ENCODE peak calls at places on chromosome 2, in ten cellular contexts. K, G, O, D, Z, X, B, U, I and S are unnamed samples.

GRCh38 chr2:64731306-64731654 is 77.6 kb upstream of the SERTAD2 start:
- DNase-seq in K (no peak), G (no peak), O (no peak), D (no peak), Z (no peak), X (no peak), B (no peak), U (no peak), I (no peak), S (no peak)

GRCh38 chr2:161161074-161161577 is 898 bp downstream of the TANK start:
- DNase-seq in K (no peak), G (no peak), O (no peak), D (no peak), Z (no peak), X (no peak), B (no peak), U (no peak), I (peak), S (no peak)

GRCh38 chr2:187349328-187349944 is 98.6 kb downstream of the CALCRL start:
- DNase-seq in K (peak), G (no peak), O (no peak), D (no peak), Z (no peak), X (no peak), B (peak), U (no peak), I (no peak), S (no peak)

GRCh38 chr2:184577741-184578140 is 20.6 kb upstream of the ZNF804A start:
- DNase-seq in K (no peak), G (no peak), O (no peak), D (no peak), Z (no peak), X (no peak), B (no peak), U (no peak), I (no peak), S (no peak)

GRCh38 chr2:143629344-143629743 is 500.1 kb downstream of the ARHGAP15 start:
- DNase-seq in K (peak), G (peak), O (no peak), D (peak), Z (no peak), X (no peak), B (no peak), U (no peak), I (no peak), S (peak)

GRCh38 chr2:232489516-232490220 is 2.0 kb upstream of the ECEL1 start:
- DNase-seq in K (no peak), G (no peak), O (no peak), D (no peak), Z (no peak), X (no peak), B (no peak), U (no peak), I (no peak), S (no peak)

GRCh38 chr2:174337337-174338154 is 2.8 kb downstream of the SP9 start:
- DNase-seq in K (peak), G (peak), O (peak), D (no peak), Z (no peak), X (no peak), B (peak), U (no peak), I (peak), S (no peak)

GRCh38 chr2:10771786-10772185 is 40.8 kb downstream of the PDIA6 start:
- DNase-seq in K (no peak), G (no peak), O (no peak), D (no peak), Z (no peak), X (no peak), B (no peak), U (no peak), I (no peak), S (no peak)

GRCh38 chr2:118021361-118021760 is 7.5 kb upstream of the CCDC93 start:
- DNase-seq in K (no peak), G (no peak), O (no peak), D (no peak), Z (no peak), X (no peak), B (no peak), U (no peak), I (no peak), S (no peak)

GRCh38 chr2:239994086-239994485 is 31.1 kb downstream of the NDUFA10 start:
- DNase-seq in K (no peak), G (no peak), O (no peak), D (no peak), Z (no peak), X (no peak), B (no peak), U (no peak), I (peak), S (no peak)

GRCh38 chr2:130798472-130799221 is 38.1 kb upstream of the ARHGEF4 start:
- DNase-seq in K (no peak), G (peak), O (peak), D (no peak), Z (no peak), X (no peak), B (peak), U (peak), I (peak), S (no peak)

GRCh38 chr2:186405847-186406246 is 80.2 kb upstream of the ZC3H15 start:
- DNase-seq in K (no peak), G (no peak), O (no peak), D (no peak), Z (no peak), X (no peak), B (no peak), U (no peak), I (no peak), S (no peak)

GRCh38 chr2:191979221-191979730 is 132.4 kb upstream of the CAVIN2 start:
- DNase-seq in K (no peak), G (no peak), O (no peak), D (no peak), Z (no peak), X (no peak), B (no peak), U (no peak), I (peak), S (no peak)

GRCh38 chr2:27929916-27930486 is 39.5 kb downstream of the BABAM2 start:
- DNase-seq in K (peak), G (no peak), O (no peak), D (no peak), Z (no peak), X (no peak), B (no peak), U (no peak), I (no peak), S (no peak)

GRCh38 chr2:96251721-96252292 is 14.0 kb downstream of the TMEM127 start:
- DNase-seq in K (peak), G (peak), O (no peak), D (peak), Z (peak), X (no peak), B (no peak), U (peak), I (peak), S (peak)

GRCh38 chr2:102321954-102322719 is 10.8 kb downstream of the IL1RL1 start:
- DNase-seq in K (peak), G (no peak), O (no peak), D (no peak), Z (no peak), X (no peak), B (no peak), U (no peak), I (no peak), S (no peak)

DNA sequence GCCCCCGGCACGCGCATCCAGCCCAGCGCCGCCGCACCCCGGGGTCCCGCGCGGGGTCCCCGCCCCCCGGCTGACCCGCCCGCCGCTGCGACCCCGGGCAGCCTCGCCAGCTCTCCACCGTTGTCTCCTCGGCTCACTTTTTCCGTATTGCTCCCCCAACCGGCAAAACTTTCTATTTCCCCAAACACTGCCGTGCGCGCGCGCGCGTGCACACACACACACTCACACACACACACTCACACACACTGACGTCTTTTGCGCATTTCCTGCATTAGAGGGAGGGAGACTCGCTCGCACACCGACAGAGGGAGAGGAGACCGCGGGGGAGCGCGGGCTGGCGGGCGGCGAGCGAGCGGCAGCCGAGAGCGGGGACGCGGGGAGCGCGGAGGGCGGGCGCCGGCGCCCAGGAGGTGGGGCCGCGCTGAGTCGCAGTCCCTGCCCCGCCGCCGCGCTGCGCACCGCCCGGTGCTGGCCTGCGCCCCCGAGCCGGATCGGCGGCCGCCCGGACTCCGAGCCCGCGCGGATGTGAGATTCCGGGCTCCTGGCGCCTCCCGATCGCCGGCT is 542 bp upstream of the PRKCE start:
- DNase-seq in K (peak), G (peak), O (peak), D (peak), Z (peak), X (peak), B (peak), U (peak), I (peak), S (peak)
- TF ChIP-seq CTCF in K (peak), G (peak), O (peak), D (peak), Z (peak), X (peak), B (peak), U (peak), I (peak), S (peak)

GRCh38 chr2:135570884-135571283 is 39.6 kb downstream of the R3HDM1 start:
- DNase-seq in K (no peak), G (no peak), O (no peak), D (no peak), Z (no peak), X (no peak), B (no peak), U (no peak), I (no peak), S (no peak)

GRCh38 chr2:135573620-135574019 is 42.3 kb downstream of the R3HDM1 start:
- DNase-seq in K (no peak), G (no peak), O (no peak), D (no peak), Z (no peak), X (no peak), B (no peak), U (no peak), I (no peak), S (no peak)
- TF ChIP-seq CTCF in K (no peak), G (no peak), O (no peak), D (peak), Z (no peak), X (no peak), B (no peak), U (no peak), I (no peak), S (no peak)

DNA sequence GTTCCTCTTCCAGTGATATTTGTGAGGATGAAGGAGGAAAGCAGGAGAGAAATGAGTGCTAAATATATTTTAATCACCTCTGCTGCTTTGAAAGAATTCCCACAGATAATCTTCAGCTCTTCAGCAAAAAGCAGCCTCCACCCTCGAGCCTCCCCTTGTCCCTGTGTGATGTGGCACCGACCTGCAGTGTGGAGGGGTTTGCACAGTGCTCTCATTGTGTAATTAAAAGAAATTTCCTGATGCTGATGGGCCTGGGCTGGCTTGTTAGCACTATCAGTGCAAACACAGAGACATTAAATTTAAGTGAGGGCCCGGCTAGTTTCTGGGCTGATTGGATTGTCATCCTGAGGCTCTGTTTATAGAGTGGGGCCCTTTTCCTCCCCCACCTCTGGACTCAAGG is 53.4 kb downstream of the KIF5C start:
- DNase-seq in K (no peak), G (no peak), O (no peak), D (no peak), Z (no peak), X (no peak), B (no peak), U (no peak), I (no peak), S (no peak)
- TF ChIP-seq CTCF in K (no peak), G (no peak), O (no peak), D (no peak), Z (no peak), X (no peak), B (no peak), U (no peak), I (no peak), S (no peak)

DNA sequence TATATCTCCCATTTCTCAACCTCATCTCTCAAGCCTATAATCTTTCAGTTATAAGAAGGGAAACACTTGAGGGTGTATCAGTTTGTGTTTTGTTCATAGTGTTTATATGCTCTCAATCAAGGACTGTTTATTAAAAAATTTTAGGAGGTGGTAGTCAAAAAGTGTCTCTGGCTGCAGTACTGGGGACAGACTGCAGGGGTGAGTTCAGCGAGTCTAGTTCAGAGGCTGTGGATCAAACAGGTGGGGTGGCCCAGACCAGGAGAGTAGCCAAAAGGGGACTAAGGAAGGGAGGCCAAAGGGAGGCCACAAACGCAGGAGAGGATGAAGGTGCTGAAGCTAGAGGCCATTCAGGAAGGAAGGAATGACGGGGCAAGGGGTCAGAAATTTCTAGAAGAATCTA is 136.3 kb downstream of the MSH2 start:
- DNase-seq in K (no peak), G (no peak), O (no peak), D (no peak), Z (no peak), X (no peak), B (no peak), U (no peak), I (peak), S (no peak)
- TF ChIP-seq CTCF in K (no peak), G (no peak), O (peak), D (peak), Z (no peak), X (no peak), B (peak), U (no peak), I (peak), S (peak)

GRCh38 chr2:63698825-63699548 is 110.2 kb downstream of the MDH1 start:
- DNase-seq in K (peak), G (peak), O (peak), D (peak), Z (peak), X (peak), B (peak), U (peak), I (peak), S (peak)
- TF ChIP-seq CTCF in K (peak), G (peak), O (no peak), D (peak), Z (peak), X (peak), B (peak), U (peak), I (peak), S (peak)

GRCh38 chr2:197804758-197805597 is 585 bp downstream of the PLCL1 start:
- DNase-seq in K (no peak), G (peak), O (peak), D (no peak), Z (peak), X (no peak), B (no peak), U (peak), I (peak), S (no peak)
- TF ChIP-seq CTCF in K (no peak), G (peak), O (peak), D (peak), Z (peak), X (no peak), B (no peak), U (no peak), I (no peak), S (no peak)

GRCh38 chr2:160019374-160020098 is 42.9 kb downstream of the PLA2R1 start:
- DNase-seq in K (no peak), G (no peak), O (no peak), D (no peak), Z (no peak), X (no peak), B (no peak), U (no peak), I (no peak), S (no peak)

GRCh38 chr2:160022162-160022561 is 40.3 kb downstream of the PLA2R1 start:
- DNase-seq in K (no peak), G (no peak), O (no peak), D (no peak), Z (no peak), X (no peak), B (no peak), U (no peak), I (peak), S (no peak)
- TF ChIP-seq CTCF in K (peak), G (peak), O (peak), D (peak), Z (no peak), X (peak), B (peak), U (no peak), I (no peak), S (peak)

GRCh38 chr2:128260239-128261138 is 58.2 kb downstream of the HS6ST1 start:
- DNase-seq in K (peak), G (peak), O (peak), D (peak), Z (peak), X (peak), B (peak), U (peak), I (peak), S (peak)
- TF ChIP-seq CTCF in K (no peak), G (peak), O (no peak), D (peak), Z (peak), X (no peak), B (peak), U (no peak), I (no peak), S (peak)

DNA sequence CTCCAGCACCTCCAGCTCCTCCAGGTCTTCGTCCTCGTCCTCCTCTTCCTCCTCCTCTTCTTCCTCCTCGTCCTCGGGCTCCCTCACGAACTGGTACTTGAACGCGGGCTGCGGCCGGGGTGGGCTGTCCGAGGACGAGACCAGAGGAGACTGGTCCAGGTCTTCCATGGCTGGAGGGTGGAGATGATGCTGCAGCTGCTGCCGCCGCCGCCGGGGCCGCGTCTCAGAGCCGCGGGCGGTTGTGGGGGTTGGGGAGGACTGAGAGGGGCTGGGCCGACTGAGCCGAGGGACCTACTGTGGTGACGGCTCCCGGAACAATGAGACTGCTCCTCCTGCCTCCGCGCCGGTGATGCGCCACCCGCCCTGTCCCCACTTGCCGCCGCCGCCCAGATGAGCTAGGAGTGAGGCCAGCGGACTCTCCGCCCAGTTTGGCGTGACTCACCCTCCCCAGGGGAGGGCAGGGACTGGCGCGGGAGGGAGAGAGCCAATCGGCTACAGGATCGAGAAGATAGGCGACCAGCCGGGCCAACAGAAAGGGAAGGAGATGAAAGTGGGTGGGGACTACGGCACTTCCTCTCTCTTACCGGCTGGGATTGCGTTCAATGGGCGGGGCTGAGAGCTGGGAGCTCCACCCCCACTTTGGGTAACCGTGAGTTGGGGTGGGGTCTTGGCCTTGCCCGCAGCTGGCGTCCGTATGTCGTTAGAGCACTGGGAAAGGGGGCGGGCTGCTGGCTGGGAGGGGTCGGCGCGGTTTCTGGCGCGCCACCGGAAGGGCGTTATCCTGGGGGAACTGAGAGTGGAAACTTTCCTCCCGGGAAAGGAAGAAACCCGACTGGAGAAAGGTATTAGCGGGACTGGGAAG is at the start of gene RTN4:
- DNase-seq in K (peak), G (peak), O (peak), D (peak), Z (peak), X (peak), B (peak), U (peak), I (peak), S (peak)
- TF ChIP-seq CTCF in K (no peak), G (no peak), O (no peak), D (no peak), Z (peak), X (no peak), B (no peak), U (no peak), I (no peak), S (peak)

GRCh38 chr2:77434880-77435279 is 87.3 kb downstream of the LRRTM4 start:
- DNase-seq in K (no peak), G (no peak), O (no peak), D (no peak), Z (no peak), X (no peak), B (no peak), U (no peak), I (peak), S (no peak)
- TF ChIP-seq CTCF in K (no peak), G (peak), O (peak), D (no peak), Z (no peak), X (no peak), B (no peak), U (no peak), I (peak), S (peak)